ENCODE peak calls at places on chromosome 14, in nine cellular contexts. E is M059J; O is lower leg skin; Q is GM06990; X is natural killer cell treated with Interleukin-12 subunit alpha and Interleukin-12 subunit beta and Interleukin-15 and Interleukin-18, amount 100 ng/mL, for 72 hours; U is NCI-H2107; S is AG04449; N is activated CD8-positive, alpha-beta memory T cell treated with anti-CD3 and anti-CD28 coated beads for 4 hours; B is stimulated activated CD4-positive, alpha-beta T cell treated with anti-CD3 and anti-CD28 coated beads, Interleukin-1b, Interleukin-23, amount 100 ng/mL, for 24 hours. A is an unnamed sample.

GRCh38 chr14:57578427-57579220 is 85.0 kb upstream of the CCDC198 start:
- DNase-seq in E (no peak), O (no peak), Q (no peak), X (no peak), U (no peak), S (no peak), N (no peak), B (no peak), A (no peak)

GRCh38 chr14:34124585-34124984 is 173.7 kb upstream of the EGLN3 start:
- DNase-seq in E (no peak), O (no peak), Q (no peak), X (no peak), U (no peak), S (no peak), N (no peak), B (no peak), A (no peak)

GRCh38 chr14:104364830-104365229 is 214.7 kb upstream of the C14orf180 start:
- DNase-seq in E (no peak), O (no peak), Q (no peak), X (peak; percentile 54), U (no peak), S (no peak), N (no peak), B (no peak), A (no peak)

GRCh38 chr14:74302160-74302628 is 540 bp downstream of the ABCD4 start:
- DNase-seq in E (peak; percentile 46), O (no peak), Q (no peak), X (no peak), U (no peak), S (no peak), N (no peak), B (no peak), A (peak; percentile 45)

GRCh38 chr14:30243805-30244204 is 315.2 kb upstream of the G2E3 start:
- DNase-seq in E (peak; percentile 50), O (no peak), Q (no peak), X (no peak), U (no peak), S (peak; percentile 2), N (no peak), B (no peak), A (peak; percentile 34)

GRCh38 chr14:105517096-105517495 is 9.3 kb upstream of the TMEM121 start:
- DNase-seq in E (peak; percentile 39), O (no peak), Q (no peak), X (no peak), U (no peak), S (no peak), N (no peak), B (no peak), A (peak; percentile 40)

GRCh38 chr14:103391048-103391447 is 5.8 kb downstream of the MARK3 start:
- DNase-seq in E (peak; percentile 60), O (no peak), Q (no peak), X (no peak), U (no peak), S (no peak), N (no peak), B (no peak), A (peak; percentile 51)

GRCh38 chr14:105414456-105415371 is 4.9 kb upstream of the MTA1 start:
- DNase-seq in E (peak; percentile 42), O (peak; percentile 47), Q (peak; percentile 83), X (peak; percentile 70), U (peak; percentile 77), S (no peak), N (no peak), B (peak; percentile 51), A (peak; percentile 81)

GRCh38 chr14:79408696-79409095 is 802.6 kb downstream of the DIO2 start:
- DNase-seq in E (no peak), O (no peak), Q (no peak), X (no peak), U (no peak), S (no peak), N (no peak), B (no peak), A (no peak)

GRCh38 chr14:23300687-23301223 is 1.9 kb downstream of the PPP1R3E start:
- DNase-seq in E (peak; percentile 54), O (no peak), Q (no peak), X (no peak), U (no peak), S (no peak), N (no peak), B (no peak), A (peak; percentile 43)

GRCh38 chr14:60102389-60102788 is 10.7 kb downstream of the PCNX4 start:
- DNase-seq in E (peak; percentile 57), O (no peak), Q (no peak), X (no peak), U (no peak), S (no peak), N (no peak), B (no peak), A (no peak)

GRCh38 chr14:70943838-70944237 is 36.6 kb downstream of the PCNX1 start:
- DNase-seq in E (no peak), O (no peak), Q (peak; percentile 11), X (no peak), U (no peak), S (no peak), N (no peak), B (no peak), A (no peak)

GRCh38 chr14:104776961-104777807 is 18.4 kb downstream of the AKT1 start:
- DNase-seq in E (no peak), O (no peak), Q (no peak), X (no peak), U (no peak), S (no peak), N (no peak), B (no peak), A (no peak)

GRCh38 chr14:24895622-24896021 is 154.3 kb downstream of the STXBP6 start:
- DNase-seq in E (no peak), O (no peak), Q (no peak), X (no peak), U (no peak), S (no peak), N (no peak), B (no peak), A (no peak)

GRCh38 chr14:105322791-105323556 is 8.4 kb downstream of the PACS2 start:
- DNase-seq in E (no peak), O (no peak), Q (no peak), X (peak; percentile 40), U (no peak), S (no peak), N (no peak), B (no peak), A (no peak)